ENCODE peak calls at places on chromosomes 4 and X, in seven cellular contexts. I is ovary, Z is heart right ventricle, H is left ventricle myocardium inferior, T is body of pancreas, K is adrenal gland, C is breast epithelium. P is an unnamed sample. For H3K9me3, the result is how much of the 10 kb centered on the place peaks cover.

GRCh38 chrX:111262086-111262485 is 8.2 kb downstream of the CAPN6 start:
- DNase-seq in I (no peak), Z (no peak), H (no peak), T (no peak), K (no peak), C (no peak), P (no peak)

GRCh38 chrX:57453901-57454300 is 137.9 kb upstream of the ZXDB start:
- DNase-seq in I (no peak), Z (no peak), H (no peak), T (no peak), K (no peak), C (no peak), P (no peak)

GRCh38 chrX:17968367-17968766 is 107.3 kb upstream of the RAI2 start:
- DNase-seq in I (no peak), Z (no peak), H (no peak), T (no peak), K (no peak), C (no peak), P (no peak)

GRCh38 chr4:24158031-24158430 is 268.2 kb upstream of the PPARGC1A start:
- DNase-seq in I (no peak), Z (no peak), H (no peak), T (no peak), K (no peak), C (no peak), P (no peak)

GRCh38 chrX:66912417-66912816 is 273.5 kb upstream of the EDA2R start:
- DNase-seq in I (no peak), Z (no peak), H (no peak), T (no peak), K (no peak), C (no peak), P (no peak)

GRCh38 chrX:13254076-13254785 is 65.6 kb downstream of the ATXN3L start:
- DNase-seq in I (no peak), Z (no peak), H (no peak), T (peak), K (no peak), C (no peak), P (no peak)

GRCh38 chrX:9205599-9206223 is 171.8 kb upstream of the FAM9B start:
- DNase-seq in I (no peak), Z (no peak), H (no peak), T (no peak), K (no peak), C (no peak), P (no peak)

GRCh38 chr4:26717332-26717731 is 133.4 kb downstream of the TBC1D19 start:
- DNase-seq in I (no peak), Z (no peak), H (no peak), T (no peak), K (no peak), C (no peak), P (no peak)

GRCh38 chr4:168560184-168560834 is 63.5 kb downstream of the PALLD start:
- DNase-seq in I (no peak), Z (no peak), H (no peak), T (no peak), K (no peak), C (no peak), P (no peak)

GRCh38 chr4:81622474-81623198 is 150.9 kb upstream of the RASGEF1B start:
- DNase-seq in I (no peak), Z (no peak), H (no peak), T (no peak), K (no peak), C (no peak), P (no peak)

GRCh38 chrX:108426262-108426661 is 12.0 kb downstream of the COL4A6 start:
- DNase-seq in I (no peak), Z (no peak), H (no peak), T (no peak), K (no peak), C (no peak), P (no peak)

GRCh38 chr4:110681381-110681780 is 58.5 kb upstream of the PITX2 start:
- DNase-seq in I (no peak), Z (no peak), H (no peak), T (no peak), K (no peak), C (no peak), P (no peak)

GRCh38 chrX:41870719-41871151 is 52.6 kb downstream of the CASK start:
- DNase-seq in I (no peak), Z (no peak), H (no peak), T (peak), K (no peak), C (no peak), P (no peak)

GRCh38 chr4:102174800-102175199 is 170.5 kb downstream of the SLC39A8 start:
- DNase-seq in I (no peak), Z (no peak), H (no peak), T (no peak), K (no peak), C (no peak), P (no peak)

GRCh38 chr4:6956434-6957147 is 47.0 kb downstream of the TBC1D14 start:
- DNase-seq in I (no peak), Z (no peak), H (no peak), T (no peak), K (peak), C (peak), P (peak)

GRCh38 chr4:112823631-112824030 is 186.7 kb downstream of the LARP7 start:
- DNase-seq in I (no peak), Z (no peak), H (no peak), T (no peak), K (no peak), C (no peak), P (no peak)

GRCh38 chrX:69060631-69061408 is 104.4 kb downstream of the PJA1 start:
- DNase-seq in I (peak), Z (peak), H (peak), T (peak), K (peak), C (no peak), P (no peak)

DNA sequence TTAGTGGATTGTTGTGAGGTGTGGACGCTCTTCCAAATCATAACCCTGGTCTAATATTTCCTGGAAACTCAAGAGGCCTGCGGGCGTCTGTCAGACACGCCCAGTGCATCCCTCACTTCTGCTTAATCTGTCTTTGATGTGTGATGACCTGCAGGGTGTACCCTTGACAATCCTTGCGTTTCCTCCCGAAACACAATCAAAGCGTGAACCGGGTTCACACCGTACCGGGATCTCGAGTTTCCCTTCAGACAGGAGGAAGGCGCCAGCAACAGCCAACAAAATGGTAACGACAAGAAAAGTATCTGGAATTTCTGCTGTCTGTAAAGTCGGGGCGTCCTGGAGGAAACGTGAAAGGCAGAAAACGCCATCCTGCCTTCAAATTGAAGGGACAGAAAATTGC is 253.5 kb downstream of the SHOX start:
- DNase-seq in I (no peak), Z (no peak), H (no peak), T (no peak), K (no peak), C (no peak), P (no peak)
- H3K9me3 ChIP-seq in I (under half), Z (under half), H (under half), T (under half), K (under half), C (under half), P (under half)

GRCh38 chr4:162793571-162793970 is 373.1 kb downstream of the NAF1 start:
- DNase-seq in I (no peak), Z (no peak), H (no peak), T (no peak), K (no peak), C (no peak), P (no peak)

GRCh38 chr4:162791321-162791720 is 375.4 kb downstream of the NAF1 start:
- DNase-seq in I (no peak), Z (no peak), H (no peak), T (no peak), K (no peak), C (no peak), P (no peak)

GRCh38 chr4:162787120-162787519 is 379.6 kb downstream of the NAF1 start:
- DNase-seq in I (no peak), Z (no peak), H (no peak), T (no peak), K (no peak), C (no peak), P (no peak)

DNA sequence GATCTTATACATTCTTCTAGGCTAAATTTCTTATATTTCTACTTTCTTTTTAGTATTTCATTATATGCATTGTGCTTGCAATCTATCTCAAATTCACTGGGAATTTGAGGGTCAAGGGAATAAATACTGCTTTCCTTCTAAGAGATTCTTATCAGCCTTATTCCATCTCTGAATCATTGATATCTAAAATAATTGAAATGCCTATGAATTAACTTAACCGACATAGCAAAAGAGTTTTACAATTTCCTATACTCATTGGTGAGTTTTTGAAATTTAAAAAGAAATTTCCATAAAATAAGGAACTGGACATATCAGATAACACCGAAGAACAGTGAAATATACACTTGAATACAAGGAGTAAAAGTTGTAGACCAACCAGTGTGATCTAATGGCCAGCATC is 373.7 kb downstream of the NAF1 start:
- DNase-seq in I (no peak), Z (no peak), H (no peak), T (no peak), K (no peak), C (no peak), P (no peak)
- H3K4me3 ChIP-seq in I (no peak), Z (no peak), H (no peak), T (no peak), K (no peak), C (no peak), P (no peak)

GRCh38 chrX:81868979-81869378 is 667.1 kb downstream of the SH3BGRL start:
- DNase-seq in I (no peak), Z (no peak), H (no peak), T (no peak), K (no peak), C (no peak), P (no peak)
- H3K9me3 ChIP-seq in I (under half), Z (under half), H (under half), T (under half), K (under half), C (under half), P (under half)

DNA sequence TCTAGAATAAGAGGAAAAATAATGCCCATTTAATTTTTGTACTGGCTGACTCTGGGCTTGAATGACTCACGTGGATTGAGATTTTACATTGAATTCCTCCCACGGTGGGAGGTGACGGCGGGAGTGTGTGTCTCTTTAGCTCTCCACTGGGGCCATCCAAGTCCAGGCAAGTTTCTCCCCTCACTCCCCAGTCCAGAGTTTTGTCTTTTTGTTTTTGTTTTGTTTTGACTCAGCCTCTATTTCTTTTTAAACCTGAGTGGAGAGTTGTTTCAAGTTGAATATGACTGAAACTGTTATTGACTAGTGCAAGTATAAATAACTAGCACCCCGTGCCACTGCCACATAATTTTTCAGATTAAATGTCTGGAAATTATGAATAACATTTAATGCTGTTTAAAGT is 13.6 kb downstream of the CHST7 start:
- DNase-seq in I (no peak), Z (no peak), H (no peak), T (no peak), K (no peak), C (no peak), P (no peak)
- H3K4me3 ChIP-seq in I (no peak), Z (no peak), H (peak), T (no peak), K (no peak), C (no peak), P (peak)

GRCh38 chr4:11268149-11268548 is 160.5 kb downstream of the HS3ST1 start:
- DNase-seq in I (no peak), Z (no peak), H (no peak), T (no peak), K (no peak), C (no peak), P (no peak)
- H3K9me3 ChIP-seq in I (under half), Z (under half), H (under half), T (under half), K (under half), C (under half), P (under half)

GRCh38 chrX:153821066-153821465 is 9.3 kb downstream of the PDZD4 start:
- DNase-seq in I (no peak), Z (no peak), H (no peak), T (no peak), K (no peak), C (no peak), P (no peak)
- H3K4me3 ChIP-seq in I (no peak), Z (no peak), H (no peak), T (no peak), K (no peak), C (no peak), P (no peak)

GRCh38 chr4:29581469-29581868 is 1138.7 kb upstream of the PCDH7 start:
- DNase-seq in I (no peak), Z (no peak), H (no peak), T (no peak), K (no peak), C (no peak), P (no peak)
- H3K9me3 ChIP-seq in I (under half), Z (under half), H (under half), T (under half), K (under half), C (under half), P (under half)

DNA sequence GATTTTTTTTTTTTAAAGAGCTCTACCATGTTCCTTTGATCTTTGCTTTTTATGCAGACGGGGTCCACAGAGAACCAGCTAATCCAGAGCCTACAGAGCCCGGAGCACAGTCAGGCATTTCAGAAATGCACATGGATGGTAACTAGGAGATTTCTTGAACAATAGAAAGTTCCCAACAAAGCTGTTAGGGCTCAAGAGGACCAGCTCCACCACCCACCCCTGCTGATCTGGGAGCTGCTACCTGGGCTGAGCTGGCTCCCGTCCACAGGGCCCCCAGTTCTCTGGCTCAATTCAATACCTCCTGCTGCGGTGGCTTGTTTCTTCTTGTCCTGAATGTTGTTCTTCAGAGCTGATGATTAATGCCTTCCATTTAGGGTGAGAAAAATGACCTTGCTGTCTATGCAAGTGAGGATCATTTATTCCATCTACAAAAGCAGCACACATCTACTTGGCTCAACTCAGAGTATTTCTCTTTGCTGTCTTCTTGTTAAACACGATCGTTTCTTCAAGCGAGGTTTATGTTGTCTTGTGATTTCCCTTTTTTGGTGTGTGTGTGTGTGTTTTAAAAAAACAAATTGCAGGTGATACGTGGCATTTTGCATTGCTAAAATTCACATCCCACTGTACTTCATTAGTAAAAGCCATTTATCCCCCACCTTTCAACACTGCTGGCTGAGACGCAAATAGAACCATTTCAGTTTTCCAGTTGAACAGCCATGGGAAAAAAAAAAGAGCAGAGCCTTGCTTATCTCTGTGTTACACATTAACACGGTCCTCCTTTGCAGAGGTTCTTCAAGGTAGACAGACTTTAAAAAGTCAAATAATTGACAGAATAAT is 31.3 kb downstream of the IGFBP7 start:
- DNase-seq in I (no peak), Z (no peak), H (no peak), T (peak), K (no peak), C (no peak), P (no peak)
- H3K4me3 ChIP-seq in I (no peak), Z (no peak), H (peak), T (no peak), K (no peak), C (no peak), P (no peak)

DNA sequence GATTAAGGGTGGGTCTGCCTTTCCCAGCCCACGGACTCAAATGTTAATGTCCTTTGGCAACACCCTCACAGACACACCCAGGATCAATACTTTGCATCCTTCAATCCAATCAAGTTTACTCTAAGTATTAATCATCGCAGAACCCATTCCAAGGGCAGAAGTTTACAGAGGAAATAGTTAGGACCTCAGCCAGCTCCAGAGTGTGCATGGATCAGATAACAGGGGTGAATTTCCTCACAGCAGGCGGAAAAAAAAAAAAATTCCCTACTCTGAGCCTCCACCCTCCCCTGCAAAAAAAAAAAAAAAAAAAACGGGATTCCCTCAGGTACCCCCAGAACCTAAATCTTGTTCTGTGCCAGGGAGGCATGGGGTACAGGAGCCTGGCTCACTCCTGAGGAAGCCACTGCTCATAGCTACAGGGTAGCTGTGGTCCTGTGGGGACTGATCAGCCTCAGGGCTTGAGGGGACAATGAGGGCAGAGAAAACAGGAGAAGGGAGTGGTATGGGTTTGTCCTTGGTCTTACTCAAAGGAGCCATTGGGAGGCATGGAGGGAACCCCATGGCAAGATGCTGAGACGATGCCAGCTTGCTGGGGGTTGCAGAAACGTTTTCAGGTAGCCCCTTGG is 113.0 kb downstream of the DHRSX start:
- DNase-seq in I (no peak), Z (no peak), H (no peak), T (no peak), K (no peak), C (no peak), P (no peak)
- H3K9me3 ChIP-seq in I (under half), Z (under half), H (under half), T (under half), K (under half), C (under half), P (under half)

GRCh38 chr4:148431401-148431800 is 10.8 kb downstream of the NR3C2 start:
- DNase-seq in I (no peak), Z (no peak), H (no peak), T (no peak), K (no peak), C (no peak), P (no peak)
- H3K4me3 ChIP-seq in I (no peak), Z (no peak), H (no peak), T (no peak), K (no peak), C (no peak), P (no peak)

P was measured in ascending aorta.